ENCODE peak calls at places on chromosomes 6 and 20, in four cellular contexts. One of them, this sample, is unnamed.

GRCh38 chr20:29298271-29298590 is 1959.2 kb upstream of the DEFB115 start:
- DNase-seq in GM12878: no peak
- DNase-seq in K562: no peak
- DNase-seq in HL-60: no peak
- DNase-seq in this sample: no peak

GRCh38 chr20:34792687-34793363 is 32.6 kb downstream of the NCOA6 start:
- DNase-seq in GM12878: no peak
- DNase-seq in K562: no peak
- DNase-seq in HL-60: no peak
- DNase-seq in this sample: no peak

GRCh38 chr6:107116328-107116892 is 1.1 kb upstream of the BEND3 start:
- DNase-seq in GM12878: no peak
- DNase-seq in K562: no peak
- DNase-seq in HL-60: peak
- DNase-seq in this sample: no peak

GRCh38 chr20:3218307-3218988 is 9.2 kb downstream of the ITPA start:
- DNase-seq in GM12878: no peak
- DNase-seq in K562: peak
- DNase-seq in HL-60: peak
- DNase-seq in this sample: peak

GRCh38 chr20:11970243-11970836 is 52.6 kb downstream of the BTBD3 start:
- DNase-seq in GM12878: no peak
- DNase-seq in K562: no peak
- DNase-seq in HL-60: no peak
- DNase-seq in this sample: no peak

GRCh38 chr20:4076671-4077070 is 61.3 kb upstream of the RNF24 start:
- DNase-seq in GM12878: no peak
- DNase-seq in K562: no peak
- DNase-seq in HL-60: no peak
- DNase-seq in this sample: no peak

GRCh38 chr6:108751851-108752732 is 96.1 kb upstream of the ARMC2 start:
- DNase-seq in GM12878: no peak
- DNase-seq in K562: no peak
- DNase-seq in HL-60: no peak
- DNase-seq in this sample: no peak

GRCh38 chr6:1585669-1586049 is 24.1 kb upstream of the FOXC1 start:
- DNase-seq in GM12878: no peak
- DNase-seq in K562: no peak
- DNase-seq in HL-60: no peak
- DNase-seq in this sample: no peak

GRCh38 chr20:3783516-3784225 is 2.4 kb upstream of the SPEF1 start:
- DNase-seq in GM12878: no peak
- DNase-seq in K562: no peak
- DNase-seq in HL-60: no peak
- DNase-seq in this sample: no peak

GRCh38 chr6:48486373-48486772 is 375.4 kb upstream of the PTCHD4 start:
- DNase-seq in GM12878: no peak
- DNase-seq in K562: no peak
- DNase-seq in HL-60: no peak
- DNase-seq in this sample: no peak

GRCh38 chr6:19891446-19891845 is 54.3 kb downstream of the ID4 start:
- DNase-seq in GM12878: no peak
- DNase-seq in K562: no peak
- DNase-seq in HL-60: no peak
- DNase-seq in this sample: no peak

GRCh38 chr6:87714093-87714809 is 12.2 kb upstream of the AKIRIN2 start:
- DNase-seq in GM12878: no peak
- DNase-seq in K562: no peak
- DNase-seq in HL-60: peak
- DNase-seq in this sample: no peak

GRCh38 chr6:36235309-36235708 is 34.6 kb upstream of the PNPLA1 start:
- DNase-seq in GM12878: no peak
- DNase-seq in K562: no peak
- DNase-seq in HL-60: no peak
- DNase-seq in this sample: no peak

GRCh38 chr20:62134735-62135231 is 8.4 kb downstream of the PSMA7 start:
- DNase-seq in GM12878: no peak
- DNase-seq in K562: no peak
- DNase-seq in HL-60: no peak
- DNase-seq in this sample: no peak

GRCh38 chr6:130457605-130458004 is 91.8 kb downstream of the TMEM200A start:
- DNase-seq in GM12878: no peak
- DNase-seq in K562: no peak
- DNase-seq in HL-60: no peak
- DNase-seq in this sample: no peak

GRCh38 chr20:21361266-21361665 is 36.1 kb downstream of the NKX2-4 start:
- DNase-seq in GM12878: no peak
- DNase-seq in K562: no peak
- DNase-seq in HL-60: peak
- DNase-seq in this sample: no peak
- TF ChIP-seq SPI1 in GM12878: no peak
- TF ChIP-seq SPI1 in K562: no peak
- TF ChIP-seq SPI1 in HL-60: peak
- TF ChIP-seq SPI1 in this sample: no peak

GRCh38 chr6:27761391-27761790 is 150.8 kb downstream of the OR2B2 start:
- DNase-seq in GM12878: no peak
- DNase-seq in K562: peak
- DNase-seq in HL-60: no peak
- DNase-seq in this sample: no peak
- TF ChIP-seq SPI1 in GM12878: no peak
- TF ChIP-seq SPI1 in K562: no peak
- TF ChIP-seq SPI1 in HL-60: no peak
- TF ChIP-seq SPI1 in this sample: no peak

GRCh38 chr6:132730560-132730959 is 16.7 kb upstream of the VNN1 start:
- DNase-seq in GM12878: no peak
- DNase-seq in K562: no peak
- DNase-seq in HL-60: no peak
- DNase-seq in this sample: no peak
- TF ChIP-seq SPI1 in GM12878: no peak
- TF ChIP-seq SPI1 in K562: no peak
- TF ChIP-seq SPI1 in HL-60: no peak
- TF ChIP-seq SPI1 in this sample: no peak

GRCh38 chr20:38446441-38447209 is 11.5 kb upstream of the SNHG17 start:
- DNase-seq in GM12878: peak
- DNase-seq in K562: peak
- DNase-seq in HL-60: peak
- DNase-seq in this sample: peak

GRCh38 chr20:38445402-38445801 is 10.3 kb upstream of the SNHG17 start:
- DNase-seq in GM12878: no peak
- DNase-seq in K562: no peak
- DNase-seq in HL-60: no peak
- DNase-seq in this sample: no peak

GRCh38 chr20:38437796-38438195 is 2.7 kb upstream of the SNHG17 start:
- DNase-seq in GM12878: no peak
- DNase-seq in K562: no peak
- DNase-seq in HL-60: no peak
- DNase-seq in this sample: no peak

GRCh38 chr20:38445901-38446425 is 10.8 kb upstream of the SNHG17 start:
- DNase-seq in GM12878: no peak
- DNase-seq in K562: no peak
- DNase-seq in HL-60: no peak
- DNase-seq in this sample: no peak

DNA sequence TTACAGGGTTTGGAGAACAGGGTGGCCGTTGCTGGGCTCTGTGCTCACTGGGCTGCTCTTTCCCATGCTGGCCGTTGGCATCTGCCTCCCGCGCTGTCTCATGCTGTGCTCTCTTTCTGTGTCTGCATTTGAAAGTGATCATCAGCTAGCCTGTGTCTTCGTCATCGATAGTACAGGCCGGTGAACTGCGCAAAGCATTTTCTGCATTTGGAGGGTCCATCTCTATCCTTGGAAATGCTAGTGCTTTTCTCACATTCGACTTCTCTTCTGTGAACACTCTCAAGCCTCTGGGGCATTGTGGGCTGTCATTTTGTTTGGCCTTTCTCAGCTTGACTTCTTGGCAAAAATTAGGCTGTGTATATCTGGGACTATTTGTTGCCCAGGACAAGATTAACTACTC is 6.8 kb upstream of the SNHG17 start:
- DNase-seq in GM12878: no peak
- DNase-seq in K562: no peak
- DNase-seq in HL-60: no peak
- DNase-seq in this sample: no peak
- TF ChIP-seq SPI1 in GM12878: no peak
- TF ChIP-seq SPI1 in K562: no peak
- TF ChIP-seq SPI1 in HL-60: no peak
- TF ChIP-seq SPI1 in this sample: no peak

DNA sequence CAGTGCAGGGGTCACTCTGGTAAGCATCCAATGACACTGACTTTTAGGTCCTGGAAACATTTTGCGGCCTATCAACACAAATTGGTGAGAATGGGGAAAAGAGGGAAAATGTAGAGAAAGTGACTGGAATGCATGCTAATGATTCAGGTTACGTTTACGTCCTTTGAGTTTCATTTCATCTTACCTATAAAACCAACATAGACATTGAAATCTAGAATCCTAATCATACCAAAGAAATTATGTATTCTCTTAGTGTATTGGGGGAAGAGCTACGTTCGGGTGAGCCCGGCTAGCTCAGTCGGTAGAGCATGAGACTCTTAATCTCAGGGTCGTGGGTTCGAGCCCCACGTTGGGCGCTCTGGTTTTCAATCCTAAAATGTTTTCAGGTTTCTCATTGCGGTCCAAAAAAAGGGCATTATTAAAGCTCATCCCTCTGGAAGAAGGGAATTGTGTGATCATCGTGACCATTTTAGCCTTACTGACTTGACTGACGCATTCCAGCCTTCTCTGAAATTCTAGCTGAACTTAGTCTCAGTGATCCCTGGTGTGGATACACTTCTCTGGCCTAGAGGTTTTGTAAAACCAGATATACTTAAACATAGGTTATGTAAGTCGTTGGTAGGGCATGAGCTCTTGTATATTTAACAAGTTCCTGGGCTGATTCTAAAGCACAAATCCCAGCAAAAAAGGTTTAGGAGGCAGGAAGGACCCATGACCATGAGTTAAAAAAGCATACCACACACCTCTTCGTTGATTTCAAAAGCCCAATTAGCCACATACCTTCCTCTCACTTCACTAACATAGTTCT is 18.3 kb downstream of the HMGN4 start:
- DNase-seq in GM12878: no peak
- DNase-seq in K562: peak
- DNase-seq in HL-60: peak
- DNase-seq in this sample: no peak
- TF ChIP-seq SPI1 in GM12878: no peak
- TF ChIP-seq SPI1 in K562: no peak
- TF ChIP-seq SPI1 in HL-60: no peak
- TF ChIP-seq SPI1 in this sample: no peak

GRCh38 chr6:4573958-4574481 is 202.2 kb upstream of the CDYL start:
- DNase-seq in GM12878: no peak
- DNase-seq in K562: no peak
- DNase-seq in HL-60: no peak
- DNase-seq in this sample: no peak
- TF ChIP-seq SPI1 in GM12878: no peak
- TF ChIP-seq SPI1 in K562: no peak
- TF ChIP-seq SPI1 in HL-60: no peak
- TF ChIP-seq SPI1 in this sample: no peak